ENCODE peak calls at places on chromosomes 1 and 21, in nine cellular contexts. D, G, Y, X, V, O, M, E and Z are unnamed samples. For H3K36me3, the result is how much of the 10 kb centered on the place peaks cover.

GRCh38 chr1:239308701-239309333 is 77.6 kb upstream of the CHRM3 start:
- DNase-seq in E (no peak), X (peak), Y (no peak), V (no peak), M (peak), O (no peak), G (peak), D (no peak), Z (no peak)

GRCh38 chr1:151370211-151370911 is 2.1 kb downstream of the SELENBP1 start:
- DNase-seq in D (no peak), E (no peak), O (no peak), Y (no peak), X (no peak), V (no peak), G (peak), M (no peak), Z (no peak)

GRCh38 chr1:162070094-162070748 is 730 bp downstream of the NOS1AP start:
- DNase-seq in D (no peak), X (no peak), G (peak), E (no peak), O (no peak), V (no peak), M (no peak), Y (no peak), Z (peak)

GRCh38 chr1:11935040-11935378 is 492 bp downstream of the PLOD1 start:
- DNase-seq in V (no peak), Y (no peak), X (no peak), E (no peak), M (no peak), D (no peak), O (no peak), G (no peak), Z (no peak)

GRCh38 chr1:89781494-89782126 is 39.2 kb upstream of the LRRC8D start:
- DNase-seq in M (no peak), V (no peak), Y (no peak), O (no peak), G (no peak), X (no peak), E (no peak), D (no peak), Z (peak)

GRCh38 chr1:29708381-29708780 is 472.1 kb downstream of the PTPRU start:
- DNase-seq in M (no peak), D (no peak), E (peak), O (no peak), Y (no peak), V (peak), G (no peak), X (no peak), Z (no peak)

GRCh38 chr1:99969260-99969728 is 502 bp upstream of the SLC35A3 start:
- DNase-seq in D (peak), M (no peak), X (no peak), Y (no peak), E (no peak), O (no peak), V (no peak), G (no peak), Z (no peak)

GRCh38 chr1:51784997-51785421 is 93.5 kb downstream of the NRDC start:
- DNase-seq in E (peak), V (no peak), M (peak), G (no peak), Y (no peak), D (no peak), X (no peak), O (no peak), Z (no peak)

GRCh38 chr1:26799479-26800133 is 11.9 kb downstream of the PIGV start:
- DNase-seq in D (peak), G (no peak), E (peak), V (peak), O (no peak), X (no peak), M (peak), Y (no peak), Z (no peak)

GRCh38 chr1:9840176-9840575 is 16.4 kb upstream of the CLSTN1 start:
- DNase-seq in E (no peak), O (no peak), G (no peak), Y (no peak), V (no peak), X (no peak), M (no peak), D (no peak), Z (no peak)

GRCh38 chr1:22689505-22689904 is 21.1 kb upstream of the EPHB2 start:
- DNase-seq in X (no peak), V (no peak), D (peak), O (no peak), G (no peak), Y (no peak), M (peak), E (peak), Z (no peak)

GRCh38 chr21:31558839-31559367 is 100.6 kb upstream of the SOD1 start:
- DNase-seq in G (peak), D (peak), X (peak), M (peak), V (peak), Y (peak), O (no peak), E (peak), Z (peak)
- H3K4me3 ChIP-seq in G (peak), D (peak), X (peak), M (peak), V (peak), Y (peak), O (peak), E (peak), Z (peak)

GRCh38 chr1:36174716-36175115 is 18.8 kb downstream of the MAP7D1 start:
- DNase-seq in Y (no peak), D (no peak), E (no peak), X (no peak), V (no peak), G (no peak), M (no peak), O (no peak), Z (no peak)

GRCh38 chr1:36172983-36173382 is 17.0 kb downstream of the MAP7D1 start:
- DNase-seq in E (peak), O (no peak), D (no peak), V (peak), M (peak), X (no peak), Y (no peak), G (no peak), Z (no peak)

GRCh38 chr1:36177589-36178463 is 21.9 kb downstream of the MAP7D1 start:
- DNase-seq in D (no peak), E (no peak), V (no peak), M (no peak), X (peak), Y (no peak), O (no peak), G (no peak), Z (no peak)

GRCh38 chr1:36176151-36176949 is 20.4 kb downstream of the MAP7D1 start:
- DNase-seq in E (no peak), V (no peak), X (no peak), D (no peak), M (no peak), O (no peak), G (no peak), Y (no peak), Z (no peak)

GRCh38 chr1:36175137-36176095 is 19.5 kb downstream of the MAP7D1 start:
- DNase-seq in G (peak), O (no peak), V (no peak), D (no peak), M (peak), X (peak), Y (no peak), E (peak), Z (no peak)
- H3K36me3 ChIP-seq in G (half or more), O (half or more), V (half or more), D (under half), M (half or more), X (under half), Y (half or more), E (half or more), Z (half or more)

DNA sequence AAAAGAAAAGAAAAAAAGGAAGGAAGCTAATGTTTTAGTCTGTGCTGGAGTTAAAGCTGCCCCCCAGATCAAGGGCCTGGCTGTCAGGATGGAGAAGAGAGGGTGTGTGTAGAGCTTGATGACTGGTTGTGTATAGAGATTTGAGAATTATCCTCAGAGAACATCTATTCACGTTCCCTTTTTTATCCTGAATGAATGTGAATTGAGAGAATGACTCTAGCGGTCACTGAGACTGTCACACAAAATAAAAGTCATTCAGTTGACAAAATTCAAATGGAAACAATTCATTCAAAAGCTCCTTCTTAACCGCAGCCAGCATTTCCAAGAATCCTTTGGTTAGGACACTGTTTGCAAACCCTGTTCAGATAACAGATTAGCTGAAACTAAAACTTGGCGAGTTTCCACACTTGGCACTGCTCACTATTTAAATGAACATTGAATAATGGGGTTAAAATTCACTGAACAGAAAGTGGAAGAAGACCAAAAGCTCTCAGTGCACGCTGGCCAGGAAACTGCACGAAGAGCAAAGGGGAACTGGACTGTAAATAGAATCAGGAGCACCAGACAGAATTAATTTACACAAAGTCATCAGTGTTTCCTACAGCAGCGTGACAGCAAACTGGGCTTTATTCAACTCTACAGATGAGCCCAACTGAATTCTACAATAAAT is 13.6 kb upstream of the FAM89A start:
- DNase-seq in V (peak), O (no peak), Y (no peak), G (peak), M (peak), E (peak), X (peak), D (no peak), Z (no peak)
- H3K4me3 ChIP-seq in V (no peak), O (peak), Y (no peak), G (no peak), M (peak), E (no peak), X (peak), D (no peak), Z (no peak)

GRCh38 chr1:229058111-229058551 is 212.8 kb upstream of the RAB4A start:
- DNase-seq in E (no peak), D (no peak), Y (no peak), G (peak), V (no peak), X (peak), O (no peak), M (no peak), Z (no peak)

GRCh38 chr1:229059671-229060079 is 211.2 kb upstream of the RAB4A start:
- DNase-seq in X (no peak), M (peak), E (peak), Y (no peak), D (no peak), G (no peak), V (peak), O (no peak), Z (no peak)

GRCh38 chr1:229062135-229062534 is 208.8 kb upstream of the RAB4A start:
- DNase-seq in M (no peak), E (no peak), V (no peak), Y (no peak), X (no peak), D (no peak), O (no peak), G (no peak), Z (no peak)

GRCh38 chr1:229060140-229060539 is 210.8 kb upstream of the RAB4A start:
- DNase-seq in V (no peak), D (no peak), G (no peak), O (no peak), Y (no peak), E (no peak), X (no peak), M (no peak), Z (no peak)

DNA sequence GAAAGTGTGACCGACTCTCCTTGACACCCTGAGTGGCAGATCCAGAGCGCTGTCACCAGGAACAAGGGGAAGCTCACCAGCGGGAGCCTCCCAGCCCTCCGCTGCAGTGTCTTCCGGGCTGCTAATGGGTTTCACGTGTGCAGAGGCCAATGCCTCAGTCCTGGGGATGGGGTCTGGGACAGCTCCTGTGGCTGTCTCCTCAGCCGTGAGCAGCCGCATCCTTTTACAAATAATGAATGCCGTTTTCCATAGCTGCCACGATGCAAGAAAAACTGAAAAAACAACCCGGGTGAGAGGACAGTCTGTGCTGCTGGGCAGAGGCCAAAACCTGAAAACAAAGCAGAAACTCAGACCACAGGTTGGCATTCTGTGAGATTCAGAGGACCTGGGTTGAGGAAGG is 212.2 kb upstream of the RAB4A start:
- DNase-seq in E (no peak), V (peak), G (no peak), M (no peak), O (no peak), D (no peak), X (no peak), Y (no peak), Z (no peak)
- H3K36me3 ChIP-seq in E (under half), V (under half), G (under half), M (under half), O (under half), D (under half), X (under half), Y (under half), Z (under half)

GRCh38 chr21:31678478-31678877 is 19.0 kb downstream of the SOD1 start:
- DNase-seq in X (no peak), E (no peak), D (no peak), Y (no peak), M (no peak), O (no peak), G (no peak), V (no peak), Z (no peak)

GRCh38 chr21:31673513-31673912 is 14.0 kb downstream of the SOD1 start:
- DNase-seq in E (no peak), O (no peak), M (no peak), D (no peak), G (no peak), V (no peak), X (no peak), Y (no peak), Z (no peak)

GRCh38 chr21:31677047-31677446 is 17.6 kb downstream of the SOD1 start:
- DNase-seq in V (no peak), X (no peak), E (no peak), G (no peak), Y (no peak), O (no peak), M (no peak), D (no peak), Z (no peak)

GRCh38 chr21:31675332-31675731 is 15.8 kb downstream of the SOD1 start:
- DNase-seq in E (no peak), Y (no peak), X (no peak), O (no peak), M (no peak), V (no peak), G (no peak), D (no peak), Z (no peak)

DNA sequence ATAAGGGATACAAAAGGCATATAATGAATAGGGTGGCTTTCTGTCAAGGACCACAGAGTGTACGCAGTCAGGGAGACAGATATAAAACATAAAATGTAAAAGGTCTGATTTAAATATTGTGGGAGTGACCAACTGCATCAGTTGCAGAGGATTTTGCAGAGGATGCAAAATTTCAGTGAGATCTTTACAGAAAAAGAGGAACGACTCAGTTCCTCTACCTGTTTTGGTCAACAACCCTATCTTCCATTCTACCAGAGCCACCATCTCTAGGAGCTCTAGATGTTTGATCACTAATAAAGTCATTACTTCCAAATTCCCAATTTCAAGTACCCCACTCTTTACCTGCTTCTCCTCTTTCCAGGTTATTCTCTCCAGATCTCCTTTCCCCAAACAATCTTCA is 16.5 kb downstream of the SOD1 start:
- DNase-seq in G (no peak), Y (no peak), X (no peak), O (no peak), V (no peak), M (no peak), E (no peak), D (no peak), Z (no peak)
- H3K4me3 ChIP-seq in G (no peak), Y (no peak), X (no peak), O (no peak), V (no peak), M (no peak), E (no peak), D (no peak), Z (no peak)

DNA sequence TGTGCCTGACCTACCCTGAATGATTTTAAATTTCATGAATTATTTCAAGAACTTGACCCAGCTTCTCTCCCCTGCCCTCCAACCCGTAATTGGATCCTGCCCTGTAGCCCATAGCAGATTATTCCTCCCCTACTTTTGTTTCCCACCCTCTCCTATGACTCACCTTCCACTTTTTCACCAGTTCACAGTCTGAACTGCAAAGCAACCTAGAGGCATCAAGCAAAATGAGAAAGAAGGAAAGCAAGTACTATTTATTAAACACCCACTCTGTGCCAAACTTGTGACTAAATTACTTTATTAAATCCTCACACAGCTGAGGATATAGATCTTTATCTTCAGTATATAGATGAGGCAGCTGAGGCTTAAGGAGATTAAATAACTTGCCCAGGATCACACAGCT is 20.7 kb upstream of the IKBKE start:
- DNase-seq in O (no peak), E (peak), G (no peak), Y (no peak), M (no peak), D (no peak), X (no peak), V (peak), Z (no peak)
- H3K36me3 ChIP-seq in O (under half), E (half or more), G (half or more), Y (under half), M (half or more), D (under half), X (under half), V (under half), Z (under half)

GRCh38 chr1:32223683-32224082 is 1.5 kb downstream of the EIF3I start:
- DNase-seq in Y (no peak), M (peak), O (no peak), D (no peak), X (no peak), G (no peak), E (no peak), V (peak), Z (no peak)
- H3K4me3 ChIP-seq in Y (no peak), M (no peak), O (peak), D (peak), X (peak), G (peak), E (no peak), V (no peak), Z (peak)